ENCODE peak calls at places on chromosomes 13 and 19, in six cellular contexts. V is astrocyte; Y is CD4-positive, alpha-beta T cell; U is colonic mucosa; J is GM12865; H is WTC11. L is an unnamed sample.

GRCh38 chr19:12270854-12271253 is 23.8 kb downstream of the ZNF44 start:
- DNase-seq in V (no peak), Y (no peak), U (no peak), J (no peak), H (no peak), L (no peak)

GRCh38 chr19:17376935-17377600 is at the start of gene PLVAP:
- DNase-seq in V (no peak), Y (no peak), U (no peak), J (no peak), H (no peak), L (no peak)

GRCh38 chr13:21537105-21537504 is 66.9 kb downstream of the MICU2 start:
- DNase-seq in V (no peak), Y (no peak), U (no peak), J (no peak), H (no peak), L (no peak)

GRCh38 chr13:42348576-42348975 is 76.6 kb downstream of the AKAP11 start:
- DNase-seq in V (no peak), Y (no peak), U (no peak), J (no peak), H (no peak), L (no peak)

GRCh38 chr13:98274921-98275487 is 97.9 kb upstream of the RNF113B start:
- DNase-seq in V (peak; percentile 62), Y (no peak), U (no peak), J (no peak), H (no peak), L (no peak)

GRCh38 chr13:46983881-46984280 is 87.0 kb upstream of the HTR2A start:
- DNase-seq in V (no peak), Y (no peak), U (no peak), J (peak; percentile 93), H (no peak), L (peak; percentile 81)

GRCh38 chr13:51097353-51098043 is 13.6 kb downstream of the C13orf42 start:
- DNase-seq in V (no peak), Y (no peak), U (no peak), J (no peak), H (no peak), L (no peak)

GRCh38 chr19:51020988-51021651 is 1.6 kb upstream of the KLK10 start:
- DNase-seq in V (peak; percentile 27), Y (no peak), U (no peak), J (peak; percentile 22), H (no peak), L (no peak)

GRCh38 chr13:47480121-47480520 is 521.0 kb downstream of the SUCLA2 start:
- DNase-seq in V (peak; percentile 93), Y (no peak), U (no peak), J (no peak), H (no peak), L (no peak)

GRCh38 chr19:16824658-16825311 is 4.4 kb upstream of the SIN3B start:
- DNase-seq in V (peak; percentile 39), Y (no peak), U (no peak), J (no peak), H (no peak), L (no peak)

GRCh38 chr13:30696278-30697176 is 38.8 kb upstream of the ALOX5AP start:
- DNase-seq in V (no peak), Y (no peak), U (peak; percentile 41), J (peak; percentile 44), H (peak; percentile 19), L (no peak)

GRCh38 chr19:35712529-35712909 is 5.3 kb upstream of the KMT2B start:
- DNase-seq in V (no peak), Y (no peak), U (no peak), J (peak; percentile 55), H (no peak), L (no peak)

GRCh38 chr19:5001547-5002131 is 32.7 kb downstream of the KDM4B start:
- DNase-seq in V (peak; percentile 41), Y (peak; percentile 13), U (no peak), J (peak; percentile 54), H (peak; percentile 66), L (no peak)

GRCh38 chr13:72500851-72501250 is 226.6 kb downstream of the MZT1 start:
- DNase-seq in V (no peak), Y (no peak), U (no peak), J (no peak), H (no peak), L (no peak)

GRCh38 chr13:29654807-29655547 is 59.5 kb upstream of the SLC7A1 start:
- DNase-seq in V (peak; percentile 82), Y (no peak), U (no peak), J (no peak), H (no peak), L (no peak)

GRCh38 chr13:97537110-97537509 is 103.1 kb downstream of the RAP2A start:
- DNase-seq in V (no peak), Y (no peak), U (no peak), J (peak; percentile 78), H (no peak), L (peak; percentile 6)

GRCh38 chr13:75757336-75757735 is 121.2 kb downstream of the LMO7 start:
- DNase-seq in V (no peak), Y (no peak), U (no peak), J (no peak), H (no peak), L (no peak)

GRCh38 chr19:32373614-32374295 is 28.3 kb downstream of the ZNF507 start:
- DNase-seq in V (peak; percentile 100), Y (no peak), U (peak; percentile 60), J (no peak), H (no peak), L (no peak)

GRCh38 chr19:42316223-42317211 is 3.4 kb downstream of the TMEM145 start:
- DNase-seq in V (no peak), Y (no peak), U (no peak), J (peak; percentile 76), H (no peak), L (no peak)

GRCh38 chr13:70835349-70835748 is 727.1 kb upstream of the KLHL1 start:
- DNase-seq in V (no peak), Y (no peak), U (no peak), J (no peak), H (no peak), L (no peak)

GRCh38 chr19:29378126-29378525 is 147.7 kb upstream of the VSTM2B start:
- DNase-seq in V (no peak), Y (no peak), U (peak; percentile 6), J (no peak), H (no peak), L (no peak)

GRCh38 chr13:65378943-65379519 is 1851.1 kb downstream of the PCDH9 start:
- DNase-seq in V (peak; percentile 26), Y (no peak), U (no peak), J (no peak), H (no peak), L (no peak)

GRCh38 chr13:110280996-110281688 is 25.8 kb downstream of the COL4A1 start:
- DNase-seq in V (no peak), Y (no peak), U (no peak), J (no peak), H (no peak), L (no peak)

GRCh38 chr19:50906217-50906616 is 5.0 kb downstream of the KLK4 start:
- DNase-seq in V (no peak), Y (peak; percentile 11), U (peak; percentile 32), J (peak; percentile 59), H (peak; percentile 83), L (no peak)

GRCh38 chr13:39379667-39380655 is 223.0 kb downstream of the LHFPL6 start:
- DNase-seq in V (peak; percentile 31), Y (no peak), U (no peak), J (no peak), H (no peak), L (no peak)

DNA sequence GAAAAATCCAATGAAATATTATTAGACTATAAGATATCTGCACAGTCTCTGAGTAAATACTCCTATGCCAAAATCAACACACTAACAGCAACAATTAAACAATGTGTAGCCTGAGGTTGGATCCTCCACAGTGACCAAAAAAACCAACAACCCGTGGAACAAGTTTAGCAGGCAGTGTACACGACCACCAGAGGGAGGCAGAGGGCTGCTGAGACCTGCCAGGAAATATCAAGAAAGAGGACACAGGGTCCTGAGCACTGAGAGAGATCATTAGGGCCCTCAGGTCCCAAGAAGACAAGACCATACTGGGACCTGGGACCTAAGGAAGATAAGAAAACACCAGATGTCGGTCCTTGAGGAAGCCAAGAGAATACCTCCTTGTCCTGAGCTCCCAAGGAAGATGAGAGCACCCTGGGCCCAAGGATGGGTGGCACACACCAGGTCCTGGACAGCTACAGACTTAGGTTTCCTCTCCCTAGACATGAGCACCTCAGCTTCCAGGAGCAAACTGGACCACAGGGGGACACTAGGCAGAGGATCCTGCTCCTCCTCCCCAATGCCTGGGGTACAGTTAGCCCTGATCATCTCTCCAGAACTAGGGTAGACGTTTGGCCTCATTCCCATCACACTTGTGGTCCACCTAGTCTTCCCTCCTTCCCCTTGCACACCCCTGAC is 822 bp upstream of the ZNF274 start:
- DNase-seq in V (no peak), Y (peak; percentile 55), U (peak; percentile 43), J (peak; percentile 76), H (peak; percentile 79), L (no peak)
- TF ChIP-seq CTCF in V (peak; percentile 22), Y (peak; percentile 52), U (no peak), J (peak; percentile 65), H (peak; percentile 62), L (peak; percentile 56)

GRCh38 chr19:43526884-43527859 is at the start of gene ETHE1:
- DNase-seq in V (no peak), Y (peak; percentile 69), U (peak; percentile 94), J (peak; percentile 84), H (peak; percentile 89), L (peak; percentile 86)
- TF ChIP-seq CTCF in V (no peak), Y (no peak), U (no peak), J (no peak), H (no peak), L (no peak)

DNA sequence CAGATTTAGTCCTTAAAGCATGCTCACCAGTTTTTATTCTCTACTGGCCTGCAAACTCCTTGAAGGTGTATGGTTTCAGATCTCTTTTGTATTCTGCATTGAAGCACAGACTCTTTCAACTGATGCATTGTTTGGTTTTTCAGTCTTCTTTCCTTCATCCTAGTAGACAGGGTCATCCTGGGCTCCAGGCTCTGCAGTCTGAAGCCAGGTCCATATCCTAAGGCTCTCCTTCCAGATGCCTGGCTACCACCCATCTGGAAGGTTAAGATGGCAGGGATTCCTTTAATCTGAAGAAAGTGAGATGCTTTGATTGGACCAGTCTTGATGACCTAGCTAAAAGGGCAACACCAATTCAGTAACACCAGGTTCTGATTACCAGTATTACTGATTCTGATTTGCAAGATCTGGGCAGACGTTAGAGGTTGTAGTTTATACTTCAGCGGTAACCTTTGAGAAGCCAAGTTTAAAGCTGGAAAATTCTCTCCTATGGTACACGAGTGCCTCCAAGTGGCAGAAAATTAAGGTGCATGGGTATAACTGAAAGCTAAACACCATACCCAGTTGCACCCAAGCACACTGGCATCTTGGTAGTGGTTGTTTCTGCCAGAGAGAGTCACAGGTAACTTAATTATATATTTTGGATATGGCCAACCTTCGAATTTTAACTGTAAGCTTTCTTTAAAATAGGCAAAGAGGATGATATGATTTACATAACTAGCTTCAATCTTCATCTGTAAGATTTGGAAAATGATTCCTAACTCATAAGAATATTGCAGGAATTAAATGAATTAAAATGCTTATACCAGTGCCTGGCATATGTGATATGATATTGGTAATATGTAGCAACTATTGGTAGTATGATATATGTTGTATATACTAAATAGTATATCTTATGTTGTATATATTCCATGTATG is 1651.9 kb upstream of the MIR17HG start:
- DNase-seq in V (peak; percentile 24), Y (no peak), U (peak; percentile 24), J (peak; percentile 2), H (peak; percentile 66), L (no peak)
- TF ChIP-seq CTCF in V (peak; percentile 89), Y (no peak), U (peak; percentile 45), J (peak; percentile 25), H (peak; percentile 68), L (no peak)

DNA sequence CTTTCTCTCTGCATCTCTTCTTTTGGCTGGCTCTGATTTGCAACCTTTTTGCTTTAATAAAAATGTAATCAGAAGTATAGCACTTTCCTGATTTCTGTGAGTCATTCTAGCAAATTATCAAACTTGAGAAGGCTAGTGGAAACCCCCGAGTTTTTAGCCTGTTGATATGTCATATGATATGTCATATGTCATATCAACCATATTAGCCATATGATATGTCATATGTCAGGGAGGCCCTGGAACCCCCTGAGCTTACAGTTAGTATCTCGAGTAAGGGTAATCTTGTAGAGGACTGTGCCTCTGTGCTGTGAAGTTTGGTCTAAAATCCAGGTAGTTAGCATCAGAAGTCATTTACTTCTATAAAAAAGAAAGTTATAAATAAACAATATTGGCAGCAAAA is 167.6 kb downstream of the NALCN start:
- DNase-seq in V (no peak), Y (no peak), U (no peak), J (no peak), H (no peak), L (no peak)
- TF ChIP-seq CTCF in V (no peak), Y (no peak), U (no peak), J (no peak), H (no peak), L (no peak)